ENCODE peak calls at places on chromosomes 13 and 19, in four cellular contexts. W is neural progenitor cell, L is astrocyte, M is upper lobe of left lung. G is an unnamed sample.

GRCh38 chr13:98358933-98359332 is 181.9 kb upstream of the RNF113B start:
- DNase-seq in W (no peak), L (no peak), M (no peak), G (no peak)

GRCh38 chr19:10289836-10290438 is at the start of gene ICAM5:
- DNase-seq in W (no peak), L (no peak), M (peak; percentile 93), G (no peak)

GRCh38 chr19:46821512-46822359 is 28.9 kb downstream of the AP2S1 start:
- DNase-seq in W (peak; percentile 16), L (no peak), M (peak; percentile 68), G (no peak)

GRCh38 chr19:51573331-51573730 is 2.2 kb downstream of the ZNF175 start:
- DNase-seq in W (no peak), L (no peak), M (no peak), G (no peak)

GRCh38 chr19:44848805-44849457 is 2.8 kb downstream of the NECTIN2 start:
- DNase-seq in W (peak; percentile 67), L (no peak), M (no peak), G (no peak)

GRCh38 chr19:46391296-46392251 is 21.8 kb downstream of the CCDC8 start:
- DNase-seq in W (no peak), L (no peak), M (no peak), G (no peak)

GRCh38 chr19:42201489-42202289 is 15.8 kb downstream of the DEDD2 start:
- DNase-seq in W (no peak), L (no peak), M (no peak), G (no peak)

GRCh38 chr19:14555918-14556661 is 15.8 kb downstream of the NDUFB7 start:
- DNase-seq in W (no peak), L (peak; percentile 68), M (no peak), G (no peak)

GRCh38 chr13:28584873-28585317 is 74.0 kb upstream of the POMP start:
- DNase-seq in W (no peak), L (peak; percentile 55), M (no peak), G (peak; percentile 82)

GRCh38 chr13:114151565-114152284 is 19.3 kb upstream of the RASA3 start:
- DNase-seq in W (no peak), L (no peak), M (no peak), G (no peak)

GRCh38 chr19:1288528-1289394 is 3.1 kb downstream of the EFNA2 start:
- DNase-seq in W (no peak), L (no peak), M (peak; percentile 80), G (no peak)

GRCh38 chr13:60482012-60482411 is 85.0 kb downstream of the TDRD3 start:
- DNase-seq in W (no peak), L (no peak), M (no peak), G (no peak)

GRCh38 chr19:12938536-12939291 is at the start of gene CALR:
- DNase-seq in W (peak; percentile 64), L (no peak), M (peak; percentile 96), G (no peak)

DNA sequence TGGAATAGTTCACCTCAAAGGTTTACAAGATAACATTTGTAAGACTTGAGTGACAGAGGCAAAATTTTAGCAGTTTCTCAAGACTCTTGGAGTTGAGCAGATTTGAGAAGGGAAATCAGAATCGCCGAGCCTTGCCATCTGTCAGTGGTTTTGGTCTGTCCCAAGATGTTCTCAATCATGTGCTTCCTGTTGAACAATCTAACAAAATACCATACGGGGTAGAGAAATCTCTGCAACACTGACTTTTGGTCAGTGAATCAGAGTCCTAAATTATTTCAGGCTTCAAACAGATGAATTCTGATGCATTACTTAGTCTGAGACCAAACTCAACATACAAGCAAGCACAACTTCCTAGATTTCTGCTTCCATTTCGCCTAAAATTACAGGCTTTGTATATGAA is 3.8 kb downstream of the KCTD12 start:
- DNase-seq in W (no peak), L (peak; percentile 23), M (no peak), G (no peak)
- H3K4me3 ChIP-seq in W (no peak overlapping the region), L (no peak overlapping the region), M (peak overlapping the region; percentile 70), G (no peak overlapping the region)

GRCh38 chr19:16527971-16528521 is 14.2 kb downstream of the CHERP start:
- DNase-seq in W (peak; percentile 36), L (no peak), M (peak; percentile 64), G (no peak)
- TF ChIP-seq CTCF in W (peak; percentile 52), L (peak; percentile 21), M (peak; percentile 7), G (peak; percentile 28)

DNA sequence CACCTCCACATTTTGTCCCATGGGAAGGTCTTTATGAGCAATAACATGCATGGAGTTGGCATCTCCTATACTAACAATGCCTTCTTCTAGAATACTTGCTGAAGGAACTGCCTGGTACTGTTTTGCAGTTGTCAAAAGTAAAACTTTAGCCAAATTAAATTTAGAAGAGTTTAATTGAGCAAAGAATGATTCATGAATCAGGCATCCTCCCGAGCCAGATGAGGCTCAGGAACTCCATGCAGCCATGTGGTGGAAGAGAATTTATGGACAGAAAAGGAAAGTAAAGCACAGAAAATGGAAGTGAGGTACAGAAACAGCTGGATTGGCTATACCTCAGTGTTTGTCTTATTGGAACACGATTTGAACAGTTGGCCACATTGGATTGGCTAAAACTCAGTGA is 1081.9 kb downstream of the SLITRK1 start:
- DNase-seq in W (no peak), L (peak; percentile 2), M (no peak), G (peak; percentile 9)
- H3K27me3 ChIP-seq in W (no peaks in the 10 kb centered on the region), L (no peaks in the 10 kb centered on the region), M (no peaks in the 10 kb centered on the region), G (no peaks in the 10 kb centered on the region)

GRCh38 chr19:17234911-17235617 is 9.0 kb downstream of the OCEL1 start:
- DNase-seq in W (peak; percentile 76), L (no peak), M (peak; percentile 91), G (no peak)

GRCh38 chr19:17236831-17237543 is 8.7 kb downstream of the NR2F6 start:
- DNase-seq in W (no peak), L (no peak), M (no peak), G (no peak)

GRCh38 chr19:17237747-17238706 is 7.7 kb downstream of the NR2F6 start:
- DNase-seq in W (no peak), L (no peak), M (no peak), G (no peak)

GRCh38 chr19:17236414-17236716 is 9.4 kb downstream of the NR2F6 start:
- DNase-seq in W (no peak), L (no peak), M (no peak), G (no peak)

DNA sequence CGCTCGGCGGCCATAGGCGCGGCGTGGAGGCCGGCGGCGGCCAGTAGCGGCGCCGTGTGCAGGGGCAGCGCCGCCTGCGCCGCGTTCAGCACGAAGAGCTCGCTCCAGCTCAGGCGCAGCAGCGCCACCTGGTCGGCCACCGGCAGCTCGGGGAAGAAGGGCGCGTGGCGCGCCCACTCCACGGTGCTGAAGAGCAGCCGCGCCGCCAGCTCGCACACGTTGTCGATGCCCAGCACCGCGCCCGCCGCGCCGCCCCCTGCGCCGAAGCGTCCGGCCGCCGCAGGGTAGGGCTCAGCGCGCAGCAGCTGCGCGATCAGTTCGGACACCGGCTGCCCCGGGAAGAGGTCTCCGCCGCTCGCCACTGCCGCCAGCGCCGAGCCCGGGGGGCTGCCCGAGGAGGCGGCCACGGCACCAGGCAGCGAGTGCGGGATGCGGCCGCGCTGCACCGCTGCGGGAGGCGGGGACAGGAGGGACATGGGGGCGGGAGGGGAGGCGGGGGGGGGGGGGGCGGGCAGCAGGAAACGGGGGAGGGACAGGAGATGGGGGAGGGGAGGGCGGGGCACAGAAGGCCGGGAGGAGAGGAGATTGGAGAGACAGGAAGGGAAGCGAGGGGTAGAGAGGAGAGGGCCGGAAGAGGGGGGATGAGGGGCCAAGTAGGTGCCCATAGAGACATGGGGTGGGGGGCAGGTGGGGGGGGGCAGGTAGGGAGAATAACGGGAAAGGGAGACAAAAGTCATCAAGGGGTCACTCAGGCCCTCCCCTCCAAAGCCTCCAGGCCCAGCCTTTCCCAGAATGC is 9.8 kb downstream of the OCEL1 start:
- DNase-seq in W (peak; percentile 91), L (peak; percentile 68), M (peak; percentile 95), G (no peak)
- H3K4me3 ChIP-seq in W (peak overlapping the region; percentile 80), L (peak overlapping the region; percentile 62), M (peak overlapping the region; percentile 50), G (peak overlapping the region; percentile 48)